ENCODE peak calls at places on chromosomes 16 and 17, in six cellular contexts. Y, V, L, J, F and H are unnamed samples.

GRCh38 chr17:17214646-17215436 is 8.7 kb upstream of the PLD6 start:
- DNase-seq in V (no peak), F (no peak), L (no peak), J (no peak), Y (no peak), H (no peak)

GRCh38 chr16:35173295-35173694 is 1713.9 kb downstream of the TP53TG3F start:
- DNase-seq in L (no peak), J (peak; percentile 18), V (no peak), Y (no peak), F (no peak), H (no peak)

GRCh38 chr16:12027091-12027490 is 50.6 kb downstream of the SNX29 start:
- DNase-seq in L (no peak), F (no peak), J (no peak), V (no peak), Y (no peak), H (no peak)

GRCh38 chr17:81609541-81610353 is 27.2 kb downstream of the NPLOC4 start:
- DNase-seq in L (no peak), Y (no peak), J (no peak), V (no peak), F (no peak), H (no peak)

GRCh38 chr16:56247018-56247417 is 55.7 kb downstream of the GNAO1 start:
- DNase-seq in V (no peak), L (no peak), F (no peak), J (no peak), Y (no peak), H (no peak)

GRCh38 chr17:29368926-29369325 is 21.2 kb upstream of the TAOK1 start:
- DNase-seq in J (no peak), F (peak; percentile 28), L (no peak), Y (no peak), V (peak; percentile 76), H (no peak)

GRCh38 chr17:60353773-60354172 is 38.2 kb downstream of the USP32 start:
- DNase-seq in F (no peak), V (no peak), J (no peak), L (no peak), Y (no peak), H (no peak)

GRCh38 chr17:2867441-2868424 is 71.5 kb downstream of the RAP1GAP2 start:
- DNase-seq in Y (no peak), L (peak; percentile 57), F (no peak), V (peak; percentile 72), J (no peak), H (no peak)

GRCh38 chr16:68910051-68910450 is 66.7 kb downstream of the TANGO6 start:
- DNase-seq in L (peak; percentile 72), Y (no peak), V (peak; percentile 47), F (no peak), J (no peak), H (no peak)

GRCh38 chr17:49969134-49969759 is at the start of gene DLX4:
- DNase-seq in L (no peak), J (no peak), Y (no peak), V (peak; percentile 57), F (no peak), H (peak; percentile 23)

GRCh38 chr17:10681866-10682446 is 15.4 kb downstream of the SCO1 start:
- DNase-seq in F (no peak), J (no peak), V (no peak), Y (no peak), L (no peak), H (no peak)

GRCh38 chr17:66383353-66383752 is 80.9 kb downstream of the PRKCA start:
- DNase-seq in V (no peak), F (no peak), L (no peak), Y (no peak), J (no peak), H (no peak)

GRCh38 chr17:16491703-16492612 is at the start of gene LRRC75A:
- DNase-seq in V (peak; percentile 92), J (peak; percentile 80), Y (peak; percentile 59), F (peak; percentile 72), L (peak; percentile 49), H (peak; percentile 60)

GRCh38 chr17:77160877-77161530 is 20.2 kb downstream of the SEC14L1 start:
- DNase-seq in V (no peak), F (no peak), J (no peak), Y (no peak), L (no peak), H (no peak)

GRCh38 chr17:81865733-81866439 is 5.3 kb downstream of the ARHGDIA start:
- DNase-seq in J (peak; percentile 98), V (no peak), L (peak; percentile 97), F (no peak), Y (peak; percentile 97), H (peak; percentile 99)

GRCh38 chr16:48452991-48453760 is 68.0 kb upstream of the SIAH1 start:
- DNase-seq in Y (no peak), J (no peak), F (peak; percentile 34), V (no peak), L (no peak), H (no peak)

GRCh38 chr16:3170440-3171180 is 17.4 kb upstream of the OR1F1 start:
- DNase-seq in V (peak; percentile 57), Y (no peak), F (no peak), L (no peak), J (no peak), H (no peak)

GRCh38 chr17:50133028-50133768 is 3.2 kb upstream of the SAMD14 start:
- DNase-seq in Y (no peak), V (no peak), L (no peak), J (no peak), F (peak; percentile 63), H (no peak)

GRCh38 chr16:22092143-22092933 is at the start of gene VWA3A:
- DNase-seq in F (no peak), V (peak; percentile 74), J (no peak), Y (no peak), L (peak; percentile 14), H (no peak)

GRCh38 chr16:21301168-21301894 is 23.2 kb upstream of the CRYM start:
- DNase-seq in Y (peak; percentile 72), F (peak; percentile 62), J (peak; percentile 85), V (peak; percentile 75), L (peak; percentile 75), H (peak; percentile 84)

GRCh38 chr17:49494937-49495841 is at the start of gene NGFR:
- DNase-seq in Y (no peak), J (no peak), V (peak; percentile 90), F (peak; percentile 64), L (no peak), H (no peak)

GRCh38 chr16:15798671-15799070 is 58.2 kb downstream of the MYH11 start:
- DNase-seq in J (no peak), Y (no peak), L (no peak), F (no peak), V (no peak), H (no peak)

GRCh38 chr16:86389566-86390328 is 120.6 kb upstream of the FOXF1 start:
- DNase-seq in J (no peak), V (no peak), F (no peak), L (no peak), Y (no peak), H (no peak)

GRCh38 chr16:56360117-56361008 is 65.0 kb downstream of the AMFR start:
- DNase-seq in Y (peak; percentile 20), F (peak; percentile 9), L (peak; percentile 11), J (peak; percentile 37), V (no peak), H (no peak)

DNA sequence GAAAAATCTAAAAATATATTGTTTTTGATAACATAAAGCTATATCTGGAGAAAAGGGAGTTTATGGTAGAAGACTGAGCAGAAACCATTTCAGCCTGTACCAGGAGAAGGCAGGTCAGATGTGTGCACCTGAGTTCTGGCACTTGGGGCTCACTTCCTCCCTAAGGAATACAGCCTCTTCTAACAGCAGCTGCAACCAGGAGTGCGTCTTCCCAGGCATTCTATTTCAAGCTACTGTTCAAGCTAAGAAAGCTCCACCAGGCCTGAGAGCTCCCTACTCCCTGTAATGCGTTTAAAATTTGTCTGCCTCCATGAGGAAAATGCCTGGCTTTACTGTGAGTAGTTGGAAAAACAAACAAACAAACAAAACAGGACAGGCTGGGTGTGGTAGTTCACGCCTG is 96.1 kb downstream of the ZNF778 start:
- DNase-seq in L (no peak), J (no peak), V (no peak), F (no peak), Y (no peak), H (no peak)
- H3K4me1 ChIP-seq in L (peaks cover 32% of the 10 kb centered on the region), J (peaks cover 36% of the 10 kb centered on the region), V (no peaks in the 10 kb centered on the region), F (peaks cover 54% of the 10 kb centered on the region), Y (peaks cover 34% of the 10 kb centered on the region), H (peaks cover 15% of the 10 kb centered on the region)

DNA sequence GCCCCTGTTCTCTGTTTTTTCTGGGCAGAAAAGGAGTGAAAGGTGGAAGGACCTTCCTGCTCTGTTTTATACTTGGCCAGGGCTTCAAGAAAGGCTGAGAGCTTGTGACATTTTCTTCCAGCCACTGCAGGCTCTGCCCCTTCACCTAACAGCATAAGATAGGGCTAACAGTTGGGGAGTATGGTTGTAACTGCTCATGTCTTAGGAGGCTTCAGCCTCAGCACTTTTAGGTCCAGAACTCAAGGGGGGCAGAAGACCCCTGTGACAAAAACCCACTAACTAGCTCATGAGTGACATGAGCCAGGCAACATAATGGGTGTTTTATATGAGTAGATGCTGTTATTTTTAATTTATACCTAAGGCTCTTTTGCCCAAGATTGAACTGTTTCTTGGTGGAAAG is 4.9 kb downstream of the ALDOA start:
- DNase-seq in Y (no peak), L (no peak), V (no peak), J (no peak), F (no peak), H (no peak)
- H3K27ac ChIP-seq in Y (peak overlapping the region; percentile 14), L (no peak overlapping the region), V (no peak overlapping the region), J (no peak overlapping the region), F (peak overlapping the region; percentile 100), H (no peak overlapping the region)

DNA sequence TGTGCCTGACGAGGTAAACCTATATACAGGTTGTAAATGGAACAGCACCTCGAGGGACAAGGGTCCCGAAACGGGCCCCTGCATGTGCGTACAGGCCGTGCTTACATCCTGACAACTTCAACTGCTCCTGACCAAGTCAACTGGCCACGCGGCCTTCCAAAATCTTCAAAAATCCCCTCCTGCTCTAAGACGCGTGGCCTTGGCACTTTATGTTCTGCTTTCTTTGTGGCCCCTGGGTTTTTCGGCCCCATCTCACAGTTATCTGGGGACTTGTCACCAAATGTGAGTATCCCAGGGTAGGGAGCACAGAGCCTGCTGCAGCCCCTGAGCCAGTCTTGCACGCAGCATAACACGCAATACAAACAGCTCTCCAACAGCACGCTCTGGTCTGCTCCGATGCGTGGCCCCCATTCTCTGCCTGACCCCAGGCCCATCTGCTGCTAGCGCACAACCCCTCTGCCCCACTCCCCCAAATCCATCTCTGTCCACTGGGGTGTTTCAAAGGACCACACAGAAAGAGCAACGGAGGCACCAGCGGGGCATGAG is 659 bp downstream of the RPH3AL start:
- DNase-seq in V (no peak), Y (no peak), F (no peak), J (no peak), L (no peak), H (peak; percentile 8)
- H3K4me3 ChIP-seq in V (no peak overlapping the region), Y (peak overlapping the region; percentile 35), F (peak overlapping the region; percentile 31), J (peak overlapping the region; percentile 50), L (peak overlapping the region; percentile 6), H (peak overlapping the region; percentile 1)

GRCh38 chr17:79242873-79243602 is 168.4 kb downstream of the ENGASE start:
- DNase-seq in F (no peak), Y (no peak), J (no peak), V (no peak), L (no peak), H (no peak)

GRCh38 chr17:79243603-79243990 is 169.0 kb downstream of the ENGASE start:
- DNase-seq in V (no peak), F (no peak), Y (no peak), L (no peak), J (no peak), H (no peak)

GRCh38 chr17:79243996-79244395 is 169.4 kb downstream of the ENGASE start:
- DNase-seq in F (no peak), J (no peak), Y (no peak), L (no peak), V (no peak), H (no peak)

GRCh38 chr17:79246226-79246794 is 171.7 kb downstream of the ENGASE start:
- DNase-seq in L (no peak), F (no peak), V (no peak), Y (no peak), J (no peak), H (no peak)

GRCh38 chr17:79244665-79245064 is 170.0 kb downstream of the ENGASE start:
- DNase-seq in V (no peak), Y (no peak), J (no peak), F (no peak), L (no peak), H (no peak)
- H3K4me1 ChIP-seq in V (no peaks in the 10 kb centered on the region), Y (no peaks in the 10 kb centered on the region), J (no peaks in the 10 kb centered on the region), F (no peaks in the 10 kb centered on the region), L (no peaks in the 10 kb centered on the region), H (no peaks in the 10 kb centered on the region)